ENCODE peak calls at places on chromosomes 13 and 19, in eight cellular contexts. X is A549, R is spleen, L is body of pancreas, T is gastrocnemius medialis, J is uterus, K is ovary, M is transverse colon. V is an unnamed sample.

GRCh38 chr13:27405521-27406134 is 18.8 kb upstream of the GTF3A start:
- DNase-seq in M (peak; percentile 48), L (no peak), J (no peak), X (no peak), T (no peak), R (no peak), K (no peak), V (no peak)

GRCh38 chr13:40963927-40964326 is 55.2 kb downstream of the ELF1 start:
- DNase-seq in L (no peak), R (no peak), M (no peak), K (no peak), X (peak; percentile 12), T (no peak), J (no peak), V (no peak)

GRCh38 chr13:98475521-98475920 is 101.4 kb downstream of the STK24 start:
- DNase-seq in J (no peak), R (no peak), K (no peak), X (no peak), T (no peak), M (no peak), L (no peak), V (no peak)

GRCh38 chr13:23654111-23655110 is 84.2 kb downstream of the TNFRSF19 start:
- DNase-seq in R (no peak), X (no peak), J (no peak), T (no peak), L (no peak), M (no peak), K (no peak), V (no peak)

GRCh38 chr13:100290165-100290801 is 201.4 kb downstream of the PCCA start:
- DNase-seq in M (no peak), K (no peak), R (no peak), T (no peak), X (no peak), J (no peak), L (no peak), V (no peak)

GRCh38 chr19:35295792-35296462 is 4.0 kb downstream of the MAG start:
- DNase-seq in L (no peak), T (no peak), M (peak; percentile 16), J (no peak), R (peak; percentile 91), X (no peak), K (no peak), V (no peak)

GRCh38 chr13:100454876-100455275 is 133.7 kb downstream of the GGACT start:
- DNase-seq in L (no peak), R (no peak), M (no peak), J (no peak), K (no peak), T (no peak), X (no peak), V (no peak)

GRCh38 chr19:11281336-11282049 is 14.5 kb upstream of the TSPAN16 start:
- DNase-seq in X (no peak), J (no peak), L (no peak), K (no peak), M (no peak), T (no peak), R (no peak), V (no peak)

GRCh38 chr13:108214511-108215383 is 589 bp downstream of the LIG4 start:
- DNase-seq in T (no peak), J (peak; percentile 16), R (peak; percentile 82), L (peak; percentile 16), K (no peak), X (no peak), M (no peak), V (peak; percentile 77)

GRCh38 chr19:47487551-47488515 is 3.8 kb upstream of the KPTN start:
- DNase-seq in K (no peak), L (no peak), J (no peak), X (no peak), M (no peak), T (no peak), R (no peak), V (peak; percentile 61)

GRCh38 chr13:41144576-41144975 is 12.0 kb upstream of the KBTBD6 start:
- DNase-seq in T (no peak), L (no peak), R (no peak), J (no peak), M (no peak), X (no peak), K (no peak), V (no peak)

GRCh38 chr13:113853518-113854237 is 10.2 kb downstream of the GAS6 start:
- DNase-seq in L (no peak), M (no peak), T (no peak), X (no peak), K (peak; percentile 23), J (peak; percentile 23), R (peak; percentile 62), V (peak; percentile 60)

GRCh38 chr13:101291647-101292515 is 124.4 kb downstream of the NALCN start:
- DNase-seq in J (no peak), R (no peak), T (no peak), X (no peak), L (no peak), K (no peak), M (no peak), V (no peak)

GRCh38 chr19:18764591-18765051 is 26.5 kb downstream of the COMP start:
- DNase-seq in T (no peak), J (no peak), X (no peak), R (no peak), K (no peak), L (no peak), M (no peak), V (no peak)

GRCh38 chr13:48749699-48750473 is 96.2 kb downstream of the CYSLTR2 start:
- DNase-seq in T (peak; percentile 57), R (no peak), L (peak; percentile 76), M (peak; percentile 66), J (peak; percentile 88), X (peak; percentile 62), K (peak; percentile 76), V (peak; percentile 92)

GRCh38 chr13:46469064-46469463 is 82.0 kb upstream of the RUBCNL start:
- DNase-seq in X (no peak), K (no peak), J (no peak), M (no peak), L (no peak), T (no peak), R (no peak), V (no peak)
- H3K27ac ChIP-seq in X (no peak overlapping the region), K (no peak overlapping the region), J (no peak overlapping the region), M (no peak overlapping the region), L (no peak overlapping the region), T (no peak overlapping the region), R (no peak overlapping the region), V (no peak overlapping the region)

GRCh38 chr13:94524407-94524806 is 44.9 kb upstream of the DCT start:
- DNase-seq in M (no peak), T (no peak), K (no peak), R (no peak), J (no peak), L (no peak), X (no peak), V (no peak)
- H3K4me3 ChIP-seq in M (no peak overlapping the region), T (no peak overlapping the region), K (no peak overlapping the region), R (no peak overlapping the region), J (no peak overlapping the region), L (no peak overlapping the region), X (no peak overlapping the region), V (no peak overlapping the region)

DNA sequence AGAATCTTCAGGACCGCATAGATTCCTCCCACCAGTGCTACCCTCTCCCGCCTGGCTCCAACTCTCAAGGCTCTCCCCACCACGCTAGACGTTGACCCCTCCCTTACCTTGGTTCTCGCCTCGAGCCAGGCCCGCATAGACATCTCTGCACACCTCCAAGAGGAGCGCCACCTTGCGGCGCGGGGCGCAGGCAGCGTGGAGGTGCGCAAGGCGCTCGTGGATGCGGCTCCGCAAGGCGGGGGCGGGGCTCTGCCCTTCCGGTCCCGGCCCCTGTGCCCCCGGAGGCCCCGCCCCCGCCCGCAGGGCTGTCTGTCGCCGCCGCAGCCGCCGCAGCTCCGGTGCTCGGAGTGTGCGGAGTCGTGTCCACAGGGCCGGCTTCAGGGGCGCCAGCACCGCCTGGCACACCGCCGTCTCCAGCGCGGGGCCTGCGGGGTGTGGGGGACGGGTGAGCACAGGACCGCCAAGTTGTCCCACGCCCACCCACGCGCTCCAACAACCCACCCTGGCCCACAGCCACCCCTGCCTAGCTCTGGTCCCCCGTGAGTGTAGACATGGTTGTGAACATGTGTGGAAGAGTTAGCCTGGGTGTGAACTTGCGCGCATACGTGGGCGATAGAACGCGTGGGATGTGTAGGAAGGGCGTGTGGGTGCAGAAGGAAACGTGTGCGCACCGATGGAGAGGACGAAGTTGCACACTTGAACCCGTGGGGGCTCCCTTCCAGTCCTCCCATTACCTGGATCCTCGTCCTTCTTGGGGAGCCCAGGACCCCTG is 8.1 kb downstream of the RINL start:
- DNase-seq in T (no peak), K (peak; percentile 81), X (peak; percentile 93), L (peak; percentile 96), M (peak; percentile 96), R (peak; percentile 99), J (peak; percentile 81), V (peak; percentile 93)
- TF ChIP-seq POLR2A in T (no peak), K (no peak), X (no peak), L (peak; percentile 33), M (no peak), R (no peak), J (no peak), V (no peak)

GRCh38 chr13:109314101-109314500 is 472.3 kb downstream of the IRS2 start:
- DNase-seq in X (no peak), L (peak; percentile 35), K (no peak), R (no peak), T (no peak), M (no peak), J (no peak), V (no peak)

GRCh38 chr13:109315481-109315880 is 470.9 kb downstream of the IRS2 start:
- DNase-seq in X (no peak), R (no peak), L (no peak), T (no peak), J (no peak), K (no peak), M (no peak), V (no peak)

GRCh38 chr13:109307027-109307426 is 479.4 kb downstream of the IRS2 start:
- DNase-seq in K (no peak), R (no peak), X (no peak), M (no peak), J (no peak), T (no peak), L (no peak), V (no peak)

GRCh38 chr13:109312399-109312798 is 474.0 kb downstream of the IRS2 start:
- DNase-seq in R (no peak), X (no peak), L (no peak), M (no peak), T (no peak), J (no peak), K (no peak), V (no peak)

DNA sequence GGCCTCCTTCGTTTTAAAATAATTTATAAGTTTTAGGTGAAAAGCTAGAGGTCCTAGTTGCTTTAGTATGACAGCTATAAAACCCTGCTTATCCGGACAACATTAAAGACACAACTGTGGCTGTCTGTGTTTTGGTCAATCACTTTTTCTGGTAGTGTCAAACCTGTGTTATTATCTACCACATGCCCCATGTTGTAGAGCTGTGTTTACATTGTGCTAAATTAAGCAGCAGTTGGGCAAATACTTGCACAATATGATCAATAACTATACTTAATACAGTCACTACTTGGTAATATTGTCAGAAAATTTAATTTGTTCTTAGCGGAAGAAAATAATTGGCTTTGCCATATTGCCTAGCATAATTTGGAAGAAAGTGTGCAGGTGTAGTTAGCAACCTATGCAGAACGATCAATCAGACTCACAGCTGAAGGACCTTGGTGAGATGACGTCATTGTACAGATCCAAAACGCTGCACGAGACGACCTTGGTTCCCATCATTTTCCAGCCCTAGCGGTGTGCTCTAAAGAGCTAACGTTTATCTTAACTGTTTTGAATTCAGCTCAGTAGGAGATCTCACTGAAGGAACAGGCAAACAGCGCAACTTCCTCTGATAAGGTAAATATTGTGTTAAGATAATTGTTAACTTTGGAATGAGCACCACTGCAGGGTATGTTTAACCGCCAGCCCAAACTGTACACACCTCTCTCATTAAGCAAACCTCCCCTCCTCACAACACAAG is 476.6 kb downstream of the IRS2 start:
- DNase-seq in T (no peak), J (no peak), R (no peak), K (no peak), X (peak; percentile 11), L (peak; percentile 52), M (no peak), V (no peak)
- H3K27ac ChIP-seq in T (no peak overlapping the region), J (no peak overlapping the region), R (no peak overlapping the region), K (no peak overlapping the region), X (peak overlapping the region; percentile 61), L (peak overlapping the region; percentile 63), M (no peak overlapping the region), V (no peak overlapping the region)